ENCODE peak calls at places on chromosomes 3 and 15, in eight cellular contexts. G, X, E, I, N, B, O and S are unnamed samples.
A peak's percentile ranks its signal among the peaks of the same experiment; 100 is the strongest.

GRCh38 chr3:127632035-127632434 is 3.0 kb downstream of the PODXL2 start:
- DNase-seq in G (no peak), X (no peak), E (no peak), I (no peak), N (no peak), B (no peak), O (no peak), S (no peak)

GRCh38 chr15:24054547-24055245 is 367.6 kb upstream of the NDN start:
- DNase-seq in G (no peak), X (no peak), E (no peak), I (no peak), N (peak; percentile 54), B (no peak), O (no peak), S (no peak)

GRCh38 chr15:41506796-41507341 is 6.8 kb downstream of the LTK start:
- DNase-seq in G (no peak), X (no peak), E (no peak), I (no peak), N (no peak), B (no peak), O (no peak), S (no peak)

GRCh38 chr3:130522399-130522798 is 5.4 kb downstream of the COL6A6 start:
- DNase-seq in G (no peak), X (no peak), E (no peak), I (no peak), N (no peak), B (no peak), O (no peak), S (no peak)

GRCh38 chr3:45597581-45597980 is 3.0 kb downstream of the LIMD1 start:
- DNase-seq in G (no peak), X (no peak), E (no peak), I (no peak), N (no peak), B (no peak), O (no peak), S (no peak)

GRCh38 chr3:41580274-41580959 is 381.1 kb downstream of the CTNNB1 start:
- DNase-seq in G (no peak), X (no peak), E (peak; percentile 7), I (no peak), N (no peak), B (no peak), O (no peak), S (peak; percentile 24)

GRCh38 chr3:53694051-53694450 is 152.2 kb downstream of the CHDH start:
- DNase-seq in G (no peak), X (no peak), E (no peak), I (no peak), N (peak; percentile 30), B (no peak), O (no peak), S (no peak)

GRCh38 chr3:114730397-114730796 is 416.7 kb downstream of the ZBTB20 start:
- DNase-seq in G (no peak), X (no peak), E (no peak), I (no peak), N (no peak), B (no peak), O (no peak), S (no peak)

GRCh38 chr3:98545940-98546339 is 14.2 kb downstream of the GPR15 start:
- DNase-seq in G (no peak), X (no peak), E (no peak), I (no peak), N (no peak), B (no peak), O (no peak), S (no peak)

GRCh38 chr3:143286392-143287010 is 166.9 kb downstream of the CHST2 start:
- DNase-seq in G (no peak), X (no peak), E (no peak), I (no peak), N (no peak), B (no peak), O (no peak), S (no peak)

GRCh38 chr3:60803812-60804211 is 447.4 kb downstream of the FHIT start:
- DNase-seq in G (no peak), X (peak; percentile 78), E (no peak), I (no peak), N (no peak), B (no peak), O (no peak), S (no peak)

GRCh38 chr15:41568350-41569017 is 9.5 kb downstream of the TYRO3 start:
- DNase-seq in G (no peak), X (peak; percentile 32), E (no peak), I (no peak), N (no peak), B (no peak), O (no peak), S (no peak)

GRCh38 chr3:171231361-171231760 is 204.8 kb upstream of the SLC2A2 start:
- DNase-seq in G (no peak), X (no peak), E (no peak), I (no peak), N (no peak), B (no peak), O (no peak), S (no peak)

GRCh38 chr3:140442621-140443020 is 235.2 kb upstream of the TRIM42 start:
- DNase-seq in G (no peak), X (no peak), E (no peak), I (no peak), N (no peak), B (no peak), O (no peak), S (no peak)

GRCh38 chr3:70863049-70863448 is 550.6 kb upstream of the MDFIC2 start:
- DNase-seq in G (no peak), X (no peak), E (no peak), I (no peak), N (no peak), B (no peak), O (no peak), S (no peak)

GRCh38 chr3:65828706-65829105 is 210.0 kb downstream of the MAGI1 start:
- DNase-seq in G (no peak), X (no peak), E (no peak), I (no peak), N (no peak), B (no peak), O (no peak), S (no peak)

GRCh38 chr3:89042251-89042650 is 65.2 kb upstream of the EPHA3 start:
- DNase-seq in G (no peak), X (no peak), E (no peak), I (no peak), N (no peak), B (no peak), O (no peak), S (no peak)

GRCh38 chr3:196694202-196694638 is 17.8 kb downstream of the CEP19 start:
- DNase-seq in G (no peak), X (no peak), E (peak; percentile 51), I (no peak), N (no peak), B (no peak), O (no peak), S (peak; percentile 30)

GRCh38 chr3:137771401-137772230 is 7.5 kb downstream of the SOX14 start:
- DNase-seq in G (no peak), X (no peak), E (peak; percentile 39), I (no peak), N (no peak), B (no peak), O (no peak), S (no peak)

GRCh38 chr15:95328559-95328958 is 1001.9 kb upstream of the NR2F2 start:
- DNase-seq in G (no peak), X (no peak), E (no peak), I (no peak), N (no peak), B (no peak), O (no peak), S (no peak)

GRCh38 chr3:105553851-105554250 is 187.1 kb downstream of the ALCAM start:
- DNase-seq in G (no peak), X (no peak), E (no peak), I (no peak), N (no peak), B (no peak), O (no peak), S (no peak)

GRCh38 chr15:63973212-63974009 is 72.9 kb downstream of the DAPK2 start:
- DNase-seq in G (no peak), X (no peak), E (no peak), I (no peak), N (peak; percentile 31), B (no peak), O (no peak), S (no peak)

GRCh38 chr3:69536306-69537020 is 150.6 kb upstream of the FRMD4B start:
- DNase-seq in G (no peak), X (no peak), E (no peak), I (no peak), N (no peak), B (no peak), O (no peak), S (no peak)